ENCODE peak calls at places on chromosomes 11 and 22, in six cellular contexts. R, Y, B, E, H and F are unnamed samples.

GRCh38 chr11:18594999-18595749 is 4.4 kb upstream of the MISFA start:
- DNase-seq in R (peak), Y (no peak), B (no peak), E (no peak), H (no peak), F (no peak)

GRCh38 chr11:108672113-108672512 is 7.2 kb downstream of the DDX10 start:
- DNase-seq in R (peak), Y (peak), B (no peak), E (no peak), H (no peak), F (peak)

GRCh38 chr22:49783926-49784629 is 43.6 kb downstream of the BRD1 start:
- DNase-seq in R (no peak), Y (no peak), B (no peak), E (no peak), H (no peak), F (no peak)

GRCh38 chr22:46446799-46447198 is 90.6 kb downstream of the CELSR1 start:
- DNase-seq in R (no peak), Y (no peak), B (no peak), E (no peak), H (no peak), F (no peak)

GRCh38 chr22:50162391-50162956 is 8.1 kb upstream of the PANX2 start:
- DNase-seq in R (no peak), Y (peak), B (no peak), E (no peak), H (no peak), F (no peak)

GRCh38 chr11:46332568-46333128 is 14.6 kb upstream of the DGKZ start:
- DNase-seq in R (no peak), Y (no peak), B (no peak), E (peak), H (peak), F (no peak)

GRCh38 chr11:114074546-114075342 is 15.2 kb downstream of the ZBTB16 start:
- DNase-seq in R (no peak), Y (no peak), B (no peak), E (no peak), H (no peak), F (no peak)

GRCh38 chr11:129728571-129728970 is 87.1 kb upstream of the TMEM45B start:
- DNase-seq in R (no peak), Y (no peak), B (no peak), E (no peak), H (no peak), F (no peak)

GRCh38 chr11:97739892-97740782 is 1280.6 kb upstream of the CNTN5 start:
- DNase-seq in R (peak), Y (peak), B (no peak), E (no peak), H (no peak), F (no peak)

GRCh38 chr11:130212431-130212961 is 52.9 kb downstream of the ST14 start:
- DNase-seq in R (no peak), Y (no peak), B (no peak), E (peak), H (peak), F (no peak)

GRCh38 chr22:44807915-44808690 is 55.7 kb downstream of the ARHGAP8 start:
- DNase-seq in R (no peak), Y (no peak), B (no peak), E (peak), H (peak), F (peak)

GRCh38 chr11:33553486-33553885 is 147.1 kb downstream of the C11orf91 start:
- DNase-seq in R (peak), Y (no peak), B (no peak), E (no peak), H (no peak), F (peak)

GRCh38 chr22:35330258-35330861 is 30.7 kb downstream of the TOM1 start:
- DNase-seq in R (peak), Y (peak), B (no peak), E (no peak), H (no peak), F (no peak)

GRCh38 chr11:84333196-84333595 is 1047.0 kb upstream of the CCDC90B start:
- DNase-seq in R (no peak), Y (no peak), B (no peak), E (no peak), H (no peak), F (no peak)

GRCh38 chr22:48574776-48575566 is 1252.7 kb downstream of the BRD1 start:
- DNase-seq in R (no peak), Y (no peak), B (peak), E (peak), H (peak), F (peak)

GRCh38 chr22:39486951-39487825 is 14.9 kb upstream of the MIEF1 start:
- DNase-seq in R (no peak), Y (no peak), B (no peak), E (no peak), H (no peak), F (no peak)

GRCh38 chr11:40130427-40130826 is 1329.0 kb downstream of the LRRC4C start:
- DNase-seq in R (no peak), Y (peak), B (peak), E (peak), H (peak), F (peak)

GRCh38 chr11:68121067-68121899 is at the start of gene CHKA:
- DNase-seq in R (peak), Y (peak), B (peak), E (peak), H (peak), F (peak)
- H3K18ac ChIP-seq in R (peak), Y (peak), B (peak), E (peak), H (peak), F (peak)

GRCh38 chr22:30416843-30417242 is 8.7 kb upstream of the MTFP1 start:
- DNase-seq in R (no peak), Y (no peak), B (no peak), E (no peak), H (no peak), F (no peak)
- H3K18ac ChIP-seq in R (no peak), Y (no peak), B (no peak), E (no peak), H (no peak), F (no peak)

GRCh38 chr22:31995046-31995445 is 48.0 kb upstream of the SLC5A1 start:
- DNase-seq in R (no peak), Y (no peak), B (no peak), E (no peak), H (no peak), F (peak)
- H3K18ac ChIP-seq in R (no peak), Y (no peak), B (no peak), E (no peak), H (no peak), F (no peak)

DNA sequence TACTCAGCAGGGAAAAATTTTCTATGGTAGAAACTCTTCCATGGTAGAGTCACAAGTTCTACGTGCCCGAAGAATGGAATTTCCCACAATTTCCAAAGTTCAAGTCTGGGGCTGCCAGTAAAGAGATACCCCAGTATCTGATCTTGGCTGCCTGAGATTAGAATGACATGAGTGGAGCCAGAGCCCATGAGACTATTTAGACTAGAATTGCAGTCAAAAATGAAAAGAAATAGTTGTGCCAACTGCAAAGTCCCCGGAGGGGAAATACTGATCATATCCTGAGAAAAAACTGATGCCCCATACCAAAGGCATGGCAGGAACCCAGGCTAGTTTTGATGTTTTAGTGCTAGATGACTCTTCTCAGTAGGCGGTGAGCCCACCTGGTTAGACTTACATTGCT is 11.2 kb downstream of the MAJIN start:
- DNase-seq in R (no peak), Y (no peak), B (no peak), E (no peak), H (no peak), F (no peak)
- H3K18ac ChIP-seq in R (no peak), Y (no peak), B (no peak), E (no peak), H (no peak), F (no peak)

DNA sequence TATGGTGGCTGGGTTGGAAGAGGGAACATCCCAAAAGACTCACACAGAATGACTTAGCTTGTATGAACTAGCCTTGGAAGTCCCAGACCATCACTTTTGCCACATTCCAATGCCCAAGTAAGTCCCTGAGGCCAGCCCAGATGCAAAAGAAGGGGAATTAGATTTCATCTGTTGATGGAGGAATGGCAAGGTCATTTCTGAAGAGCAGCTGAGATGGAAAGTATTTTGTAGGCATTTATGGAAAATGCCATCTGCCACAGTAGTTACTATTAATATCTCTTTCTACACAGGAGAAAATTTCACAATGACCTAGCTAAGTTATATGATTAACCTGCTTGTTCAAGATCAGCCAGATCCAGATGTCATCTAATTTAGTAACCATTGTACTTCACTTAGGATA is 58.8 kb downstream of the ENDOD1 start:
- DNase-seq in R (no peak), Y (peak), B (no peak), E (no peak), H (no peak), F (no peak)
- H3K18ac ChIP-seq in R (no peak), Y (peak), B (no peak), E (no peak), H (no peak), F (no peak)

GRCh38 chr11:748007-748359 is 719 bp downstream of the TALDO1 start:
- DNase-seq in R (no peak), Y (peak), B (no peak), E (no peak), H (no peak), F (no peak)

GRCh38 chr11:749731-750130 is 2.5 kb downstream of the TALDO1 start:
- DNase-seq in R (no peak), Y (no peak), B (no peak), E (no peak), H (no peak), F (no peak)

GRCh38 chr11:746289-747175 is 732 bp upstream of the TALDO1 start:
- DNase-seq in R (peak), Y (peak), B (peak), E (peak), H (no peak), F (peak)

GRCh38 chr11:742571-743201 is 4.6 kb upstream of the TALDO1 start:
- DNase-seq in R (no peak), Y (no peak), B (no peak), E (no peak), H (no peak), F (no peak)

GRCh38 chr11:747176-748006 is at the start of gene TALDO1:
- DNase-seq in R (peak), Y (peak), B (peak), E (peak), H (peak), F (peak)
- H3K18ac ChIP-seq in R (peak), Y (peak), B (peak), E (peak), H (peak), F (peak)

GRCh38 chr11:72072348-72072747 is 8.0 kb downstream of the NUMA1 start:
- DNase-seq in R (peak), Y (peak), B (no peak), E (no peak), H (no peak), F (peak)

GRCh38 chr11:72069787-72070251 is 10.5 kb downstream of the NUMA1 start:
- DNase-seq in R (peak), Y (peak), B (no peak), E (peak), H (no peak), F (peak)

GRCh38 chr11:72067676-72068075 is 12.7 kb downstream of the NUMA1 start:
- DNase-seq in R (no peak), Y (no peak), B (no peak), E (no peak), H (no peak), F (no peak)

GRCh38 chr11:72069200-72069599 is 11.1 kb downstream of the NUMA1 start:
- DNase-seq in R (no peak), Y (peak), B (no peak), E (no peak), H (no peak), F (no peak)

DNA sequence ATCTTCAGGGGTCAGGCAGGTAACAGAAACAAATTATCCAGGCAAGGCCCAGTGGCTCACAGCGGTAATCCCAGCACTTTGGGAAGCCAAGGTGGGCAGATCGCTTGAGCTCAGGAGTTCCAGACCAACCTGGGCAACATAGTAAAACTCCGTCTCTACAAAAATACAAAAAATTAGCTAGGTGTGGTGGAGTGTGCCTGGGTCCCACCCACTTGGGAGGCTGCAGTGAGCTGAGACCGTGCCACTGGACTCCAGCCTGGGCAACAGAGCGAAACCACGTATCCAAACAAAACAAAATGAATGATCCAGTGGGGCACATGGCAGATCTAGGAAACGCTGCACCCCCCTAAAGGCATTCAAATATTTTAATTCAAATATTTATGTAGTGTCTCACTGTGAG is 9.9 kb downstream of the NUMA1 start:
- DNase-seq in R (no peak), Y (no peak), B (no peak), E (no peak), H (no peak), F (no peak)
- H3K18ac ChIP-seq in R (peak), Y (peak), B (no peak), E (no peak), H (no peak), F (no peak)

GRCh38 chr22:20116951-20117645 is at the start of gene TRMT2A:
- DNase-seq in R (peak), Y (peak), B (peak), E (peak), H (peak), F (peak)

GRCh38 chr22:20117656-20118571 is 888 bp upstream of the TRMT2A start:
- DNase-seq in R (peak), Y (peak), B (no peak), E (no peak), H (no peak), F (peak)

GRCh38 chr22:20116376-20116950 is 559 bp downstream of the RANBP1 start:
- DNase-seq in R (no peak), Y (no peak), B (no peak), E (no peak), H (no peak), F (no peak)

GRCh38 chr22:20114506-20115475 is 1.1 kb upstream of the RANBP1 start:
- DNase-seq in R (no peak), Y (no peak), B (no peak), E (no peak), H (no peak), F (no peak)

DNA sequence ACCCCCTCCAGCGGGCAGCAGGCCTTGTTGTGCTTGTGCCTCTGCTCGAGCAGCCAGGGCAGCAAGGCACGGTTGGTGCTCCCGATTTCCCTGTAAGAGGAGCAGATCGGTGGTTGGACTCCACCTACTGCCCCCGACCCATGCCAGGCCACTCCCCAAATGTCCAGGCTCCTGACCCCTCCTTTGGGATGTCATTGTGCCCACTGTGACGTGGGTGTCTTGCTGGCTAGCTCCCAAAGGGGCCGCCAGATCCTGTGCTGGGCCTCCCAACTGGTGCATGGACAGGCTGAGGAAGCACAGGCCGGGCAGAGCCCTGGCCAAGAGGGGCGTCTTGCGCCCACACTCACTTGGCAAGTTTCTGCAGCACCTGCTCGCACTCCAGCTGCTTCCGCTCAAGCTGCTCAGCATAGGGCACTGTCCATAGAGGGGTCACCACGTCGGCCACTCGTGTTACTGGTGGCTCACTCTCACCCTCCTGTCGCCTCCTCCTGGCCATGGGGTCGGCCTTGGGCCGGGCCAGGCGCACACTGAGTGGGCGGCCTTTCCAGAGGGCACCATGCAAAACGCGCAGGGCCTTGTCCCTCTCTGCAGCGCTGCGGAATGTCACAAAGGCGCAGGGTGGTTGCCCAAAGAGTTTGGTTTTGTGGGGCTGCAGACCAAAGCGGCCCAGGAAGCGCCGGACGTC is at the start of gene RANBP1:
- DNase-seq in R (no peak), Y (no peak), B (no peak), E (no peak), H (no peak), F (no peak)
- H3K18ac ChIP-seq in R (peak), Y (peak), B (peak), E (peak), H (peak), F (no peak)

DNA sequence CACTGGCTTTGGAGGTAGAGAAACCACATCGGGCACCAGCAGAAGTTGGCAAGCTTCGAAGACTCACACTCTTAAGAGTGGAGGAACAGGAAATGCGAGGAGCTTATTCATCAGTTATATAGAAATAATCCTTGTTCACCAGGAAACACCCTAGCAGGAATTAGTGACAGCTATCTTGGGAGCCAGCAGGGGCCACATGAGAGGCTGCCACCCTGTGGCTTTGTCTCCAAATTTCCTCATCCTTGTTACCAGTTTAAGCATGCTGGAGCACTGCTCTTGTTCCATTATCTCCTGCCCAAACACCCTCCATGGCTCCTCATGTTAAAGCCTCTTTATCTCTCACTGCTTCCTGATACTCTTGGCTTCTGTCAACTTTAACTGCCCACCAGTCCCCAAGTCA is 131.0 kb downstream of the PLEKHA7 start:
- DNase-seq in R (no peak), Y (no peak), B (no peak), E (no peak), H (no peak), F (peak)
- H3K18ac ChIP-seq in R (no peak), Y (no peak), B (no peak), E (no peak), H (no peak), F (peak)

GRCh38 chr11:74984730-74985129 is 4.0 kb upstream of the NEU3 start:
- DNase-seq in R (no peak), Y (no peak), B (no peak), E (no peak), H (no peak), F (no peak)

GRCh38 chr11:74988541-74989268 is at the start of gene NEU3:
- DNase-seq in R (peak), Y (peak), B (peak), E (peak), H (peak), F (peak)

GRCh38 chr11:74990941-74991340 is 2.2 kb downstream of the NEU3 start:
- DNase-seq in R (no peak), Y (no peak), B (no peak), E (no peak), H (no peak), F (no peak)

GRCh38 chr11:74992852-74993251 is 4.1 kb downstream of the NEU3 start:
- DNase-seq in R (no peak), Y (no peak), B (no peak), E (no peak), H (no peak), F (no peak)

GRCh38 chr11:74989269-74989655 is 529 bp downstream of the NEU3 start:
- DNase-seq in R (peak), Y (no peak), B (no peak), E (no peak), H (no peak), F (no peak)
- H3K18ac ChIP-seq in R (no peak), Y (peak), B (no peak), E (no peak), H (no peak), F (peak)